ENCODE peak calls at places on chromosomes 12 and 14, in nine cellular contexts. A is Ammon's horn, B is AG20443, U is GM12865, Z is NCI-H1930, R is ascending aorta, F is stomach, T is hypothalamus, N is iPS DF 19.7. K is an unnamed sample.

GRCh38 chr12:54891717-54892478 is 37.6 kb downstream of the MUCL1 start:
- DNase-seq in F (peak), A (no peak), T (no peak), B (no peak), Z (peak), U (no peak), R (no peak), N (no peak), K (no peak)

GRCh38 chr14:56224691-56225681 is 106.8 kb downstream of the PELI2 start:
- DNase-seq in N (no peak), F (peak), R (no peak), U (no peak), A (no peak), B (no peak), Z (no peak), T (no peak), K (no peak)

GRCh38 chr12:113007166-113007565 is 28.8 kb downstream of the OAS2 start:
- DNase-seq in R (peak), Z (no peak), T (no peak), N (no peak), B (peak), A (no peak), U (no peak), F (no peak), K (no peak)

GRCh38 chr12:101599771-101600486 is 5.2 kb downstream of the MYBPC1 start:
- DNase-seq in R (no peak), N (no peak), U (no peak), A (no peak), Z (no peak), F (no peak), T (no peak), B (no peak), K (no peak)

GRCh38 chr14:104286496-104286895 is 148.1 kb downstream of the KIF26A start:
- DNase-seq in Z (no peak), B (no peak), F (no peak), T (no peak), R (no peak), N (no peak), U (no peak), A (no peak), K (no peak)

GRCh38 chr14:58978336-58978735 is 210.1 kb upstream of the DAAM1 start:
- DNase-seq in T (no peak), N (no peak), U (no peak), B (peak), R (no peak), A (no peak), F (no peak), Z (no peak), K (no peak)

GRCh38 chr14:73244541-73244940 is 7.2 kb downstream of the PAPLN start:
- DNase-seq in Z (no peak), N (no peak), F (no peak), T (no peak), U (no peak), A (no peak), R (no peak), B (no peak), K (no peak)

GRCh38 chr14:92945959-92946846 is 23.3 kb downstream of the CHGA start:
- DNase-seq in A (no peak), T (no peak), Z (no peak), F (peak), R (no peak), U (no peak), N (no peak), B (peak), K (no peak)

GRCh38 chr14:95229749-95230148 is 72.4 kb upstream of the DICER1 start:
- DNase-seq in B (no peak), N (no peak), U (no peak), Z (no peak), T (no peak), F (no peak), R (no peak), A (no peak), K (no peak)

GRCh38 chr12:38543151-38543550 is 226.6 kb downstream of the ALG10B start:
- DNase-seq in B (no peak), Z (no peak), A (no peak), R (no peak), U (peak), T (no peak), F (no peak), N (no peak), K (no peak)

GRCh38 chr14:30872602-30873001 is 1.8 kb upstream of the COCH start:
- DNase-seq in Z (no peak), U (no peak), T (no peak), N (no peak), B (no peak), A (no peak), F (no peak), R (no peak), K (no peak)

GRCh38 chr14:60164404-60164716 is 838 bp downstream of the DHRS7 start:
- DNase-seq in B (no peak), R (no peak), A (no peak), T (no peak), N (no peak), F (no peak), Z (no peak), U (no peak), K (no peak)

GRCh38 chr14:66485910-66486421 is at the start of gene CCDC196:
- DNase-seq in T (no peak), A (no peak), Z (no peak), B (no peak), R (no peak), U (no peak), F (no peak), N (no peak), K (no peak)

GRCh38 chr12:93319523-93320045 is 58.1 kb upstream of the NUDT4 start:
- DNase-seq in B (peak), T (no peak), F (no peak), R (no peak), A (no peak), N (no peak), Z (peak), U (no peak), K (no peak)

GRCh38 chr12:25591132-25591531 is 38.0 kb upstream of the LMNTD1 start:
- DNase-seq in T (no peak), R (no peak), N (peak), F (no peak), B (no peak), U (no peak), A (no peak), Z (no peak), K (no peak)

GRCh38 chr12:76568888-76569551 is 9.4 kb upstream of the OSBPL8 start:
- DNase-seq in N (no peak), R (no peak), F (no peak), T (no peak), A (no peak), B (no peak), Z (no peak), U (no peak), K (no peak)

GRCh38 chr14:99840774-99841305 is 47.6 kb downstream of the EML1 start:
- DNase-seq in F (no peak), R (no peak), T (no peak), Z (no peak), A (no peak), B (no peak), U (no peak), N (no peak), K (no peak)

GRCh38 chr14:28756896-28757570 is 9.6 kb upstream of the FOXG1 start:
- DNase-seq in R (no peak), N (no peak), B (peak), U (peak), Z (no peak), T (no peak), A (peak), F (no peak), K (peak)

GRCh38 chr12:131383291-131383690 is 327.6 kb upstream of the SFSWAP start:
- DNase-seq in Z (no peak), U (no peak), R (peak), N (no peak), A (no peak), B (no peak), F (no peak), T (no peak), K (no peak)

GRCh38 chr12:45730842-45731336 is 1.4 kb downstream of the ARID2 start:
- DNase-seq in A (no peak), F (no peak), U (peak), B (no peak), T (no peak), N (no peak), R (no peak), Z (peak), K (peak)

GRCh38 chr12:101685121-101685520 is 12.3 kb upstream of the CHPT1 start:
- DNase-seq in N (no peak), U (no peak), A (no peak), Z (no peak), T (no peak), R (no peak), B (no peak), F (no peak), K (no peak)

GRCh38 chr12:113908584-113909100 is 57.5 kb downstream of the RBM19 start:
- DNase-seq in N (no peak), A (no peak), U (no peak), T (no peak), F (no peak), R (no peak), Z (no peak), B (no peak), K (no peak)

GRCh38 chr12:98253207-98253606 is 262.2 kb upstream of the TMPO start:
- DNase-seq in N (no peak), F (no peak), R (no peak), Z (peak), A (no peak), B (no peak), U (no peak), T (no peak), K (no peak)